ENCODE peak calls at places on chromosomes 1 and 21, in six cellular contexts. W is AG04450, K is neural crest cell, U is tibial artery, C is Peyer's patch, O is Calu3. D is an unnamed sample.

GRCh38 chr1:17027403-17027802 is 15.7 kb upstream of the ATP13A2 start:
- DNase-seq in O (no peak), K (no peak), U (peak; percentile 66), C (no peak), W (no peak), D (no peak)

GRCh38 chr1:212968385-212968863 is 18.1 kb downstream of the VASH2 start:
- DNase-seq in C (no peak), W (no peak), U (no peak), O (no peak), K (no peak), D (no peak)

GRCh38 chr1:229430761-229431269 is 3.1 kb downstream of the ACTA1 start:
- DNase-seq in C (no peak), W (no peak), O (peak; percentile 64), U (peak; percentile 53), K (peak; percentile 75), D (no peak)

GRCh38 chr1:31785020-31785946 is 21.1 kb upstream of the ADGRB2 start:
- DNase-seq in U (no peak), C (peak; percentile 72), O (no peak), W (no peak), K (no peak), D (no peak)

GRCh38 chr1:84883286-84883685 is 9.7 kb downstream of the LPAR3 start:
- DNase-seq in C (no peak), W (peak; percentile 45), K (no peak), U (no peak), O (peak; percentile 3), D (no peak)

GRCh38 chr1:15288173-15288926 is 41.3 kb downstream of the FHAD1 start:
- DNase-seq in W (no peak), C (no peak), O (no peak), K (no peak), U (no peak), D (no peak)

GRCh38 chr1:94707321-94708298 is 112.5 kb upstream of the SLC44A3 start:
- DNase-seq in K (no peak), O (no peak), C (no peak), U (no peak), W (no peak), D (no peak)

GRCh38 chr1:165865941-165866340 is 38.5 kb downstream of the UCK2 start:
- DNase-seq in O (no peak), W (no peak), U (no peak), K (no peak), C (no peak), D (no peak)

GRCh38 chr21:34926784-34927548 is 122.1 kb downstream of the RUNX1 start:
- DNase-seq in W (no peak), O (peak; percentile 35), K (no peak), U (peak; percentile 27), C (peak; percentile 78), D (no peak)

GRCh38 chr1:210235363-210236053 is 2.9 kb downstream of the SERTAD4 start:
- DNase-seq in C (no peak), K (no peak), W (no peak), O (no peak), U (no peak), D (no peak)

GRCh38 chr1:100657876-100658715 is 61.4 kb upstream of the VCAM1 start:
- DNase-seq in U (no peak), K (no peak), C (no peak), W (no peak), O (no peak), D (no peak)

GRCh38 chr1:36156329-36157114 is 562 bp downstream of the MAP7D1 start:
- DNase-seq in O (peak; percentile 57), U (peak; percentile 68), W (no peak), K (peak; percentile 74), C (peak; percentile 81), D (no peak)

GRCh38 chr21:36717901-36718465 is 19.1 kb downstream of the SIM2 start:
- DNase-seq in W (no peak), O (no peak), U (no peak), K (no peak), C (peak; percentile 26), D (no peak)

GRCh38 chr1:82321794-82322193 is 521.1 kb downstream of the ADGRL2 start:
- DNase-seq in U (no peak), O (no peak), C (no peak), W (no peak), K (no peak), D (no peak)

GRCh38 chr1:198794498-198794897 is 155.7 kb downstream of the PTPRC start:
- DNase-seq in K (no peak), C (no peak), O (no peak), U (no peak), W (peak; percentile 39), D (no peak)

GRCh38 chr1:39625462-39626273 is 13.8 kb downstream of the HEYL start:
- DNase-seq in O (no peak), W (peak; percentile 24), U (peak; percentile 94), K (no peak), C (peak; percentile 52), D (no peak)

GRCh38 chr1:15146971-15147376 is 6.6 kb upstream of the TMEM51 start:
- DNase-seq in K (no peak), O (no peak), W (no peak), C (no peak), U (no peak), D (no peak)

GRCh38 chr1:246497331-246497915 is 9.7 kb downstream of the SMYD3 start:
- DNase-seq in U (no peak), O (peak; percentile 44), W (peak; percentile 39), C (no peak), K (no peak), D (peak; percentile 64)

GRCh38 chr21:46157987-46158451 is 2.6 kb upstream of the FTCD start:
- DNase-seq in K (no peak), C (peak; percentile 31), U (peak; percentile 12), O (no peak), W (no peak), D (no peak)

GRCh38 chr1:6180215-6180577 is at the start of gene CHD5:
- DNase-seq in W (no peak), K (no peak), C (no peak), U (no peak), O (peak; percentile 41), D (no peak)
- TF ChIP-seq CTCF in W (no peak), K (peak; percentile 36), C (no peak), U (no peak), O (no peak), D (no peak)

GRCh38 chr1:19234224-19234623 is 17.1 kb downstream of the EMC1 start:
- DNase-seq in U (no peak), K (no peak), W (no peak), C (no peak), O (no peak), D (no peak)

GRCh38 chr1:19229229-19229628 is 19.2 kb upstream of the UBR4 start:
- DNase-seq in U (no peak), K (no peak), W (no peak), O (no peak), C (no peak), D (no peak)

GRCh38 chr1:19229828-19230325 is 19.8 kb upstream of the UBR4 start:
- DNase-seq in U (no peak), C (no peak), O (no peak), W (no peak), K (no peak), D (no peak)

GRCh38 chr1:19232526-19232851 is 18.8 kb downstream of the EMC1 start:
- DNase-seq in W (peak; percentile 27), O (no peak), K (no peak), U (no peak), C (no peak), D (no peak)
- TF ChIP-seq CTCF in W (peak; percentile 46), O (no peak), K (no peak), U (no peak), C (no peak), D (peak; percentile 12)

DNA sequence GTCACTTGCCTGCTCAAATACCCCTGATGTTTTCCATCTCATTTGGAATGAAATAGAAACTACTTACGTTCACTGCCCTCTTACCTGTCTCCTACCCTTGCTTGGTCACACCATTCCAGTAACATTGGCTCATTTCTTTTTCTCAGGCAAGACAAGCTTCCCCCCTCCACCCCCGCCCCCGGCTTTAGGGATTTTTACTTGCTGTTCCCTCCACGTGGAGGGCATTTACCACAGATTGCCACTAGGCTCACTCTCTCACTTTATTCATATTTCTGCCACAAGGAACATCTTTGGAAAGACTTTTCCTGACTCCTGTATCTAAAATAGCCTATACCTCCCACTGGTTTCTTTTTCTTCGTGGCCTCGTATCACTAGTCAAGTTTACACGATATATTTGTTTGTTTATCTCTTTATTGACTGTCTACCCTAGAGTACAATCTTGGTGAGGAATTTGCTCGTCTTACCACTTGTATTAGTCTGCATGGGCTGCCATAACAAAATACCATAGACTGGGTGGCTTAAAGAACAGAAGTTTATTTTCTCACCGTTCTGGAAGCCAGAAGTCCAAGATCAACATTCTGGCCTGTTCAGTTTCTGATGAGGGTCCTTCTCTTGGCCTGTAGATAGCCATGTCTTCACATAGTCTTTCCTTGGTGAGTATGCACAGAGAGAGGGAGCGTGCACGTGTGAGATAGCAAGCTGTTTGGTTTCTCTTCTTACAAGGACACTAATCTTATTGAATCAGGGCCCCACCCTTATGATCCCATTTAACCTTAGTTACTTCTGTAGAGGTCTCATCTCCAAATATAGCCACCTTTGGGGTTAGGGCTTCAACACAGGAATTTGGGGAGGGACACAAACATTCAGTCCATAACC is 126.2 kb downstream of the NRDC start:
- DNase-seq in W (no peak), C (no peak), K (no peak), O (no peak), U (no peak), D (no peak)
- TF ChIP-seq CTCF in W (no peak), C (no peak), K (no peak), O (no peak), U (no peak), D (no peak)

GRCh38 chr1:242523968-242524570 is 428 bp downstream of the PLD5 start:
- DNase-seq in U (no peak), W (no peak), O (peak; percentile 71), K (peak; percentile 64), C (no peak), D (no peak)
- TF ChIP-seq CTCF in U (no peak), W (no peak), O (no peak), K (no peak), C (no peak), D (no peak)

DNA sequence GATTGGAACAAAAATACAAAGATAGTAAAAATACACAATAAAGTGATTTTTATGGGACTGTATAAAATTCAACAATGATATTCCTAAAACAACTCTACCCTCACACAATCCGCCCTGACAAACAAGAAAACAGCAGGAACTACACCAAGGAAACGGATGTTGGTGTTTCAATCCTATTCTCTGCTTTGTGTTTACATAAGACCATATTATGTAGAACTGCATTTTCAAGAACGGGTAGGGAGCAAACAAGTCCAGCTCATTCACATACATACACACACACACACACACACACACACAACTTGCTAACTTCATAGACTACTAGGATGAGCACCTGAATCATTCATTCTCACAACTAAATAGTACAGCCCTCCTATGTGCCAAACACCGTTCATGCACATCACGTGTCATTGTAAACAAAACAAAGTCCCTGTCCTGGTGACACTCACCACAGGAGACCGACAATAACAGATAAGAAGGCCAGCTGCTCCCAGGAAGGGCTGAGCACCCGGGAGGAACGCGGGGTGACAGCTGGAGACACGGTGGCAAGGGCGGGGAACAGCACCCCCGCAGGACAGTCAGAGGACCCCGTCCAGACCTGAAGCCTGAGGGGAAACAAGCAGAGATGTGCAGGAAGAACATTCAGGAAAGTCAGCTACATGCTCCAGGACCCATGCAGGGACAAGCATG is 43.0 kb downstream of the NPHP4 start:
- DNase-seq in W (no peak), U (no peak), C (peak; percentile 67), O (no peak), K (no peak), D (no peak)
- TF ChIP-seq CTCF in W (peak; percentile 10), U (no peak), C (no peak), O (no peak), K (peak; percentile 26), D (peak; percentile 26)